ENCODE peak calls at places on chromosome 21, in nine cellular contexts. R is heart left ventricle; A is naive thymus-derived CD4-positive, alpha-beta T cell; N is A549; D is Panc1; Z is adrenal gland; T is left lung; H is ascending aorta; U is fibroblast of lung. Q is an unnamed sample.

GRCh38 chr21:40622531-40622930 is 224.4 kb downstream of the DSCAM start:
- DNase-seq in R (no peak), A (no peak), N (no peak), D (no peak), Z (no peak), T (no peak), H (no peak), U (peak; percentile 70), Q (no peak)

GRCh38 chr21:15093216-15093615 is 28.4 kb upstream of the NRIP1 start:
- DNase-seq in R (no peak), A (no peak), N (no peak), D (no peak), Z (no peak), T (no peak), H (no peak), U (no peak), Q (no peak)

GRCh38 chr21:39452207-39452964 is 616 bp downstream of the SH3BGR start:
- DNase-seq in R (no peak), A (no peak), N (peak; percentile 9), D (peak; percentile 45), Z (no peak), T (no peak), H (no peak), U (peak; percentile 60), Q (no peak)

GRCh38 chr21:38471766-38472165 is 26.5 kb downstream of the ERG start:
- DNase-seq in R (no peak), A (no peak), N (no peak), D (no peak), Z (no peak), T (no peak), H (no peak), U (no peak), Q (no peak)

GRCh38 chr21:36209626-36210171 is 53.1 kb downstream of the DOP1B start:
- DNase-seq in R (no peak), A (no peak), N (peak; percentile 81), D (peak; percentile 58), Z (peak; percentile 69), T (no peak), H (no peak), U (peak; percentile 71), Q (peak; percentile 8)

GRCh38 chr21:18178509-18178908 is 66.1 kb upstream of the CHODL start:
- DNase-seq in R (no peak), A (no peak), N (no peak), D (no peak), Z (no peak), T (no peak), H (no peak), U (no peak), Q (no peak)

GRCh38 chr21:29075706-29076447 is 2.4 kb upstream of the CCT8 start:
- DNase-seq in R (no peak), A (no peak), N (no peak), D (peak; percentile 47), Z (no peak), T (no peak), H (no peak), U (peak; percentile 38), Q (no peak)

GRCh38 chr21:37032877-37033471 is 26.5 kb downstream of the RIPPLY3 start:
- DNase-seq in R (no peak), A (no peak), N (peak; percentile 30), D (peak; percentile 18), Z (peak; percentile 42), T (no peak), H (no peak), U (peak; percentile 78), Q (no peak)

GRCh38 chr21:36757246-36757645 is 58.3 kb downstream of the SIM2 start:
- DNase-seq in R (no peak), A (no peak), N (no peak), D (no peak), Z (no peak), T (no peak), H (no peak), U (no peak), Q (no peak)

GRCh38 chr21:36472377-36472776 is 7.5 kb downstream of the CLDN14 start:
- DNase-seq in R (no peak), A (no peak), N (no peak), D (no peak), Z (no peak), T (no peak), H (no peak), U (no peak), Q (no peak)

GRCh38 chr21:35360870-35361570 is 311.9 kb upstream of the RUNX1 start:
- DNase-seq in R (no peak), A (no peak), N (no peak), D (no peak), Z (no peak), T (no peak), H (no peak), U (no peak), Q (no peak)

GRCh38 chr21:42264245-42265195 is 45.6 kb downstream of the ABCG1 start:
- DNase-seq in R (no peak), A (no peak), N (no peak), D (no peak), Z (no peak), T (peak; percentile 31), H (no peak), U (no peak), Q (no peak)

GRCh38 chr21:42261832-42262200 is 42.9 kb downstream of the ABCG1 start:
- DNase-seq in R (no peak), A (no peak), N (no peak), D (no peak), Z (no peak), T (peak; percentile 13), H (no peak), U (no peak), Q (no peak)

GRCh38 chr21:42263591-42264131 is 44.7 kb downstream of the ABCG1 start:
- DNase-seq in R (peak; percentile 56), A (no peak), N (no peak), D (no peak), Z (peak; percentile 83), T (peak; percentile 75), H (peak; percentile 68), U (no peak), Q (no peak)

GRCh38 chr21:42265229-42265812 is 46.4 kb downstream of the ABCG1 start:
- DNase-seq in R (no peak), A (no peak), N (no peak), D (no peak), Z (no peak), T (peak; percentile 45), H (no peak), U (no peak), Q (no peak)

DNA sequence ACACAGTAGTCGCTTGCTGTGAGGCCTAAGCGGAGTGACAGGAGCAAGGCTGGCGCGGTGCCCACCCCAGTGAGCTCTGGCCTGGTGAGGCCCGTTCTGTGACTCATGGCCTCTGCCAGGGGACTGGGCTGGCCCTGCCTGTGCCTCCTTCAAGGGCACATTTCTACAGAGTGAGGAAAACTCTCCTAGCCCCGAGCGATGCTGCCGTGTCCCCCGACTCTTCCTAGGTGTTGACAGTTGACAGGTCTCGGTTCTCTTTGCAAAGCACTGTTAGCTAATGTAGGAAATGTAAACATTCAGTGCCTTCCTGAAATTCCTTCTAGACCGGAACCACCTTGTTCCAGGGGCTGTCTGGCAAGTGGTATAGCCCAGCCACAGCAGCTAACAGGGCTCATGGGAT is 43.9 kb downstream of the ABCG1 start:
- DNase-seq in R (peak; percentile 78), A (no peak), N (peak; percentile 14), D (no peak), Z (peak; percentile 98), T (peak; percentile 92), H (peak; percentile 77), U (no peak), Q (no peak)
- H3K4me1 ChIP-seq in R (peaks cover 31% of the 10 kb centered on the region), A (peaks cover 16% of the 10 kb centered on the region), N (peaks cover 7% of the 10 kb centered on the region), D (no peaks in the 10 kb centered on the region), Z (peaks cover 52% of the 10 kb centered on the region), T (peaks cover 82% of the 10 kb centered on the region), H (no peaks in the 10 kb centered on the region), U (no peaks in the 10 kb centered on the region), Q (peaks cover 19% of the 10 kb centered on the region)

GRCh38 chr21:33441489-33442477 is 38.0 kb downstream of the TMEM50B start:
- DNase-seq in R (peak; percentile 77), A (no peak), N (peak; percentile 87), D (no peak), Z (peak; percentile 84), T (no peak), H (peak; percentile 70), U (peak; percentile 74), Q (no peak)
- H3K27ac ChIP-seq in R (peak overlapping the region; percentile 71), A (no peak overlapping the region), N (peak overlapping the region; percentile 61), D (no peak overlapping the region), Z (peak overlapping the region; percentile 64), T (peak overlapping the region; percentile 77), H (peak overlapping the region; percentile 14), U (peak overlapping the region; percentile 26), Q (no peak overlapping the region)

DNA sequence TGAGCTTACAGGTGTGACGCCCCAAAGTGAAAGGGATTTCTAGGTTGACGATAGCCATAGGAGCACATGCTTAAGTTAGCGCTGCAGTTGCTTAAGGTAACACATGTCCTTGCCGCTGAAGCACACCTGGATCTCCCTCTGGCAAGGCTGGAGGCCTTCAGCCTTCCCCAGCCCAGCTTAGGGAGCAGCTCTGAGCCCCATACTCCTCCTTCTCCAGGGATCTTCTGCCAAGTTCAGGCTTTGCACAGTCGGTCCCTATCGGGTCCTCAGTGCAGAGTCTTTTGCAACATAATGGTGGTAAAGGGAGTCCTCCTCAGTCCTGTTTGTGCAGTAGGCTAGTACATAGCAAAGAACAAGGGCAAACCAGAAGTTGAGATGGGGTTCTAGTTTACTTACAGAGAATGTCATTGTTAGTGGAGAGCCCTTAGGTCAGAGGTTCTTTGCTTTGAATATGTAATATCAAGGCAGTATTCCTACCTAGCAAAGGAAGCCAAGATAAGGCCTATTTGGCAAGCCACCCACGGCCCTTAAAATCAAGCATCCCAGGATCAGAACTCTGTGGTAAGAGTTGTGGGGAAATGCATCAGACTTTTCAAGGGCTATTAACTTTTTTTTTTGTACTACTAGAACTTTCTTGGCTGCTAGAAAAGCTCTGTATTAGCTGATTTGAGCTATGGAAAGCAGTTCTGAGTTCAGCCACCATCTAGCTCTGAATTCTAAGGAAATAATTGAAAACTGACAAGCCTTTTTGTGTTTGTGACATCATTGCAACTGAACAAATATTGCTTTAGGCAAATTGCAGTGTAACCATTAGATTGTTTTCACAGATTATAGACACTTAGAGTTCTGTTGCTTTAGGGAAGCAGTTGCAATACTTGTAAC is 1.4 kb downstream of the EVA1C start:
- DNase-seq in R (no peak), A (no peak), N (no peak), D (no peak), Z (peak; percentile 19), T (no peak), H (no peak), U (peak; percentile 62), Q (no peak)
- H3K4me3 ChIP-seq in R (peak overlapping the region; percentile 60), A (no peak overlapping the region), N (peak overlapping the region; percentile 58), D (peak overlapping the region; percentile 43), Z (no peak overlapping the region), T (peak overlapping the region; percentile 74), H (peak overlapping the region; percentile 81), U (no peak overlapping the region), Q (peak overlapping the region; percentile 63)

DNA sequence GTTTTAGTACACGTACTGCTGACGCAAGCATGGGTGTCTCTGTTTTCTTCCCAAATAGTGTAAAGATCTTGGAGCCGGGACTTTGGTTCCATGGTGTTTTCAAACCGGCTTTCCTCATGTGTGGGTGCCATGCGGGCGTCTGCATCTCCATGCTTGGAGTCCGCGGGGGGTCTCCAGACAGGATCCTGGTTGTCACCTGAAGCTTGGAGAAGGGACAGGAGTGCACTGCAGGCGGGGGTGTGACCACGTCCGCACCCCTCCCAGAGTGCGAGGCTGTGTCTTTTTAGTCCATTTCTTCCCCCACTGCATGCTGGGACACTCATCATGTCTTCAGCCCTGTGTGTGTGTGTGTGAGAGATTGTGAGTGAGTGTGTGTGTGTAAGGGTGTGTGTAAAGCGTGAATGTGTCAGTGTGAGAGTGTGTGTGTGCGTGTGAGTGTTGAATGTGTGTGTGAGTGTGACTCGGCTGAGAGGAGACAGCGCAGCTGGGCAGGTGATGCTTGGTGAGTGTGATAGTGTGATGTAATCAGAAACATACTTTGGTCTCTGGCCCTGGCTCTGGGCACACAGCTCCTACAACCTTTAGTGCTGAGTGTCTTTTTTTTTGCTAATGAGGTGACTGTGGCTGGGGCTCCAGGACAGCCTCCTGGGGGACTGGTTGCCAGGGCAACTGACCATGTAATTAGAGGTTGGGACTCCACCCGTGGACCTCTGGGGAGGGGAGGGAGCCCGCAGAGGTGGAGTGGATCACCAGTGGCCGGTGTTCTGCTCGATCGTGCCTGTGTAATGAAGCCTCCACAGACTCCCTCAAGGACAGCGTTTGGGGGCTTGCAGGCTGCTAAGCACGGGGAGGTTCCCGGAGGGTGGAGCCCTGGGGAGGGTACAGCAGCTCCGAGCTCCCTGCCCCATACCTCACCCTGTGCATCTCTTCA is 55.1 kb downstream of the AGPAT3 start:
- DNase-seq in R (no peak), A (no peak), N (no peak), D (no peak), Z (no peak), T (peak; percentile 57), H (no peak), U (no peak), Q (no peak)
- H3K4me1 ChIP-seq in R (peaks cover 51% of the 10 kb centered on the region), A (peaks cover 41% of the 10 kb centered on the region), N (no peaks in the 10 kb centered on the region), D (no peaks in the 10 kb centered on the region), Z (peaks cover 8% of the 10 kb centered on the region), T (peaks cover 45% of the 10 kb centered on the region), H (no peaks in the 10 kb centered on the region), U (no peaks in the 10 kb centered on the region), Q (peaks cover 55% of the 10 kb centered on the region)

Q was measured in CD8-positive, alpha-beta T cell.